ENCODE peak calls at places on chromosomes 12 and 14, in six cellular contexts. H is neuronal stem cell, Y is psoas muscle, E is thyroid gland, Z is testis, T is Karpas-422. Q is an unnamed sample.
A peak's percentile ranks its signal among the peaks of the same experiment; 100 is the strongest.

GRCh38 chr12:27996761-27997160 is 24.2 kb upstream of the PTHLH start:
- DNase-seq in E (no peak), T (no peak), H (no peak), Z (no peak), Y (no peak), Q (no peak)

GRCh38 chr14:22982013-22982476 is 306 bp downstream of the AJUBA start:
- DNase-seq in H (no peak), T (no peak), E (no peak), Z (no peak), Y (no peak), Q (no peak)

GRCh38 chr14:84162658-84163057 is 1367.3 kb upstream of the FLRT2 start:
- DNase-seq in E (peak; percentile 10), H (no peak), Z (no peak), Y (no peak), T (no peak), Q (no peak)

GRCh38 chr12:65526311-65526710 is 247.8 kb downstream of the MSRB3 start:
- DNase-seq in Y (no peak), T (no peak), E (no peak), H (no peak), Z (no peak), Q (no peak)

GRCh38 chr14:73955674-73956073 is 5.6 kb downstream of the COQ6 start:
- DNase-seq in E (no peak), Z (no peak), T (no peak), H (no peak), Y (no peak), Q (no peak)

GRCh38 chr12:71636704-71637115 is 26.9 kb downstream of the ZFC3H1 start:
- DNase-seq in Z (no peak), Y (no peak), H (peak; percentile 55), T (peak; percentile 88), E (no peak), Q (peak; percentile 81)

GRCh38 chr12:103782399-103782798 is 58.6 kb downstream of the NT5DC3 start:
- DNase-seq in T (no peak), Z (no peak), H (no peak), E (no peak), Y (no peak), Q (no peak)

GRCh38 chr12:104865080-104865479 is 93.0 kb downstream of the SLC41A2 start:
- DNase-seq in T (no peak), Z (no peak), E (no peak), Y (no peak), H (no peak), Q (no peak)

GRCh38 chr12:106871477-106871876 is 84.2 kb upstream of the TMEM263 start:
- DNase-seq in E (no peak), Y (no peak), T (no peak), Z (no peak), H (no peak), Q (no peak)

GRCh38 chr14:96108061-96108795 is 69.1 kb downstream of the C14orf132 start:
- DNase-seq in T (no peak), H (no peak), E (no peak), Y (no peak), Z (no peak), Q (no peak)

GRCh38 chr14:75821828-75822521 is 159.8 kb downstream of the TGFB3 start:
- DNase-seq in Z (no peak), H (no peak), E (no peak), Y (no peak), T (no peak), Q (peak; percentile 63)

GRCh38 chr12:92573104-92573503 is 129.7 kb upstream of the PLEKHG7 start:
- DNase-seq in E (no peak), Y (no peak), T (no peak), Z (no peak), H (no peak), Q (no peak)

GRCh38 chr12:130873825-130874224 is 2.0 kb downstream of the RAN start:
- DNase-seq in H (no peak), Y (no peak), T (no peak), E (no peak), Z (no peak), Q (no peak)

GRCh38 chr12:108914031-108914630 is 34.2 kb downstream of the DAO start:
- DNase-seq in E (peak; percentile 52), Z (peak; percentile 31), Y (no peak), H (no peak), T (no peak), Q (peak; percentile 6)

GRCh38 chr12:104355630-104356029 is 52.1 kb downstream of the EID3 start:
- DNase-seq in T (no peak), Z (no peak), H (no peak), Y (no peak), E (no peak), Q (no peak)

GRCh38 chr12:112705037-112705632 is 86.4 kb upstream of the RPH3A start:
- DNase-seq in E (no peak), Y (no peak), H (no peak), T (no peak), Z (no peak), Q (no peak)

GRCh38 chr12:113250045-113250444 is 28.8 kb downstream of the TPCN1 start:
- DNase-seq in Y (no peak), T (no peak), H (no peak), E (no peak), Z (no peak), Q (no peak)

GRCh38 chr12:4121506-4122020 is 152.0 kb upstream of the CCND2 start:
- DNase-seq in H (no peak), T (no peak), Z (no peak), E (no peak), Y (no peak), Q (no peak)

GRCh38 chr12:47222592-47222959 is 142.8 kb upstream of the AMIGO2 start:
- DNase-seq in Y (no peak), H (no peak), Z (no peak), T (no peak), E (no peak), Q (no peak)

GRCh38 chr12:65505321-65506121 is 227.0 kb downstream of the MSRB3 start:
- DNase-seq in T (no peak), H (no peak), Z (no peak), E (peak; percentile 79), Y (no peak), Q (no peak)

GRCh38 chr14:105865904-105866840 is 339.8 kb downstream of the TMEM121 start:
- DNase-seq in Z (peak; percentile 9), H (no peak), T (no peak), Y (no peak), E (no peak), Q (no peak)

GRCh38 chr14:32524609-32525391 is 195.7 kb downstream of the AKAP6 start:
- DNase-seq in E (peak; percentile 27), Y (no peak), Z (no peak), H (no peak), T (no peak), Q (peak; percentile 25)

GRCh38 chr12:130706311-130706710 is 9.8 kb downstream of the RIMBP2 start:
- DNase-seq in H (no peak), Z (peak; percentile 6), T (no peak), E (no peak), Y (no peak), Q (no peak)

GRCh38 chr14:76919431-76919810 is 93.2 kb downstream of the LRRC74A start:
- DNase-seq in E (peak; percentile 72), Z (no peak), T (peak; percentile 39), H (no peak), Y (no peak), Q (no peak)
- H3K9me3 ChIP-seq in E (no peaks in the 10 kb centered on the region), Z (no peaks in the 10 kb centered on the region), T (no peaks in the 10 kb centered on the region), H (no peaks in the 10 kb centered on the region), Y (no peaks in the 10 kb centered on the region), Q (no peaks in the 10 kb centered on the region)

GRCh38 chr14:100731846-100732765 is 5.4 kb downstream of the DLK1 start:
- DNase-seq in T (no peak), Z (no peak), H (no peak), E (no peak), Y (no peak), Q (no peak)

GRCh38 chr14:100729982-100730381 is 3.3 kb downstream of the DLK1 start:
- DNase-seq in E (no peak), H (no peak), Y (no peak), Z (no peak), T (no peak), Q (no peak)

GRCh38 chr14:100731011-100731670 is 4.4 kb downstream of the DLK1 start:
- DNase-seq in T (no peak), Z (no peak), H (no peak), Y (no peak), E (no peak), Q (no peak)

GRCh38 chr14:100728962-100729361 is 2.3 kb downstream of the DLK1 start:
- DNase-seq in E (no peak), Y (no peak), T (no peak), H (no peak), Z (no peak), Q (no peak)

GRCh38 chr14:100730530-100730929 is 3.8 kb downstream of the DLK1 start:
- DNase-seq in E (no peak), H (no peak), T (no peak), Z (no peak), Y (no peak), Q (no peak)
- H3K27me3 ChIP-seq in E (no peaks in the 10 kb centered on the region), H (peaks cover 61% of the 10 kb centered on the region), T (no peaks in the 10 kb centered on the region), Z (no peaks in the 10 kb centered on the region), Y (no peaks in the 10 kb centered on the region), Q (peaks cover 17% of the 10 kb centered on the region)

DNA sequence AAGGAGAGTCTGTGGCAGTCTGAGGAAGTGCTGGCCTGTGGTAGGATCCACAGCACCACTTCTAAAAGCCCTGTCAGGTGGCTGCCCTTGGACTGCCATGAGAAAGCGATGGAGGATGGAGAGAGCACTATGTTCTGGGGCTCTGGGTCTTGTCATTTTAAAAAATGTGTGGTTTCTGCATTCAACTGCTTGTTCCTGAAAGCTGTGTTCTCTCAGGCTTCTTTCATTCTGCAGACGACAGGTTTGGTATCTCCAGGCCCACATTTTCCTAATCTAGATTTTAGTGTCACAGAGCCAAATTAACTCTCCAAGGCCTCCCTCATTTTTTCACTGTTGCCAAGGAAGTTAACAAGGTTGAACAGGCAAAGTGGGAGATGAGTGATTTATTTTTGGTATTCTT is 10.5 kb downstream of the OVCH1 start:
- DNase-seq in E (peak; percentile 15), T (no peak), Y (no peak), Z (no peak), H (no peak), Q (no peak)
- H3K9me3 ChIP-seq in E (no peaks in the 10 kb centered on the region), T (no peaks in the 10 kb centered on the region), Y (no peaks in the 10 kb centered on the region), Z (no peaks in the 10 kb centered on the region), H (no peaks in the 10 kb centered on the region), Q (no peaks in the 10 kb centered on the region)

DNA sequence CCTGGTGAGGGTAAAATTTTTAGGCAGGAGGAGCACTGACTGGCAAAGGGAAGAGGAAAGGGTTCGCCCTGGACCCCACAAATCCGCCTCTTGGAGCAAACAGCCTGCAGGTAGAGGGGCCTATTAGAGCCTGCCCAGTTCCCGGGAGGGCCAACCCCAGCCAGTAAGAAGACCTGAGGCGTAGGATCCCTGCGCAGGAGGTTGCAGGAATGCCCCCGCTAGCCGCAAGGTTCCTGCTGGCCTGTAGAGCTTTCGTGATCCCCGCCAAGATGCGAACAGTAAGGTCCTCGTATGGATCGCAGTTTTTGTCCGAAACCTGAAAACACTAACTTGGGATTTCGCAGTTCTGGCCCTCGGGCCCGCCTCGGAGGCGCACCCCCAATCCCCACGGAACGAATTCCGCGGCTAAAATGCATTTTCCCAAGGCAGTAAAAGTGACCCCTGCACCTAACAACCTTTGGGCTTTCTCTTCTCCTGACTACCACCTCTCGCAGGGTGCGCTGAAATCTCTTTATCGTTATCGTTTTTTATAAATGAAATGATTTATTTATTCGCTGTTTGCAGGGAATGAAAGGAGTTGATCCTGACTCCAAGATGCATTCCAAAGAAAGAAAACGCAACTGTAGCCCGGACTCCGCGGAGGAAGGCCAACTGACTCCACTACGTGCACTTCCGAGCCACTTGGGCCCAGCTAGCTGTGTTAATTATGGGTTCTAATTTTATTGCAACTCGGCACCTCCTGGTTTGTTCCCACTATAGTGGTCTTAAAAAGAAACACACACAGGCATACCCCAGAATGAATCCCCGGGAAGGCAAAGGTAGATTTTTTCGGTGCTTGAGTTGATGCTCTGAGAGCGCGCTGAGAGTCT is 7.2 kb upstream of the PAX9 start:
- DNase-seq in T (no peak), E (no peak), Z (no peak), Y (no peak), H (no peak), Q (no peak)
- H3K27me3 ChIP-seq in T (no peaks in the 10 kb centered on the region), E (peaks cover 58% of the 10 kb centered on the region), Z (peaks cover 2% of the 10 kb centered on the region), Y (peaks cover 9% of the 10 kb centered on the region), H (peaks cover 100% of the 10 kb centered on the region), Q (peaks cover 66% of the 10 kb centered on the region)